ENCODE peak calls at places on chromosomes 16 and 17, in six cellular contexts. U, S, P, Y, H and D are unnamed samples.

GRCh38 chr16:55711959-55712876 is 56.4 kb downstream of the SLC6A2 start:
- DNase-seq in U (no peak), S (peak; percentile 61), P (no peak), Y (peak; percentile 34), H (peak; percentile 65), D (peak; percentile 55)

GRCh38 chr17:841313-841712 is 59.2 kb downstream of the MRM3 start:
- DNase-seq in U (no peak), S (no peak), P (no peak), Y (no peak), H (no peak), D (no peak)

GRCh38 chr17:7929158-7930029 is at the start of gene KCNAB3:
- DNase-seq in U (no peak), S (peak; percentile 45), P (no peak), Y (peak; percentile 65), H (no peak), D (no peak)

GRCh38 chr17:41734139-41734948 is at the start of gene HAP1:
- DNase-seq in U (no peak), S (peak; percentile 14), P (no peak), Y (no peak), H (no peak), D (peak; percentile 43)

GRCh38 chr16:30889721-30890120 is 4.2 kb downstream of the BCL7C start:
- DNase-seq in U (no peak), S (no peak), P (no peak), Y (no peak), H (peak; percentile 68), D (no peak)

GRCh38 chr17:3911271-3912053 is 4.8 kb downstream of the P2RX1 start:
- DNase-seq in U (no peak), S (peak; percentile 62), P (no peak), Y (peak; percentile 86), H (no peak), D (no peak)

GRCh38 chr17:13777003-13777402 is 175.3 kb upstream of the HS3ST3A1 start:
- DNase-seq in U (no peak), S (no peak), P (no peak), Y (no peak), H (no peak), D (no peak)

GRCh38 chr17:32692179-32692578 is 184.7 kb downstream of the MYO1D start:
- DNase-seq in U (no peak), S (no peak), P (no peak), Y (no peak), H (no peak), D (no peak)

GRCh38 chr17:31693433-31694210 is 165.4 kb downstream of the COPRS start:
- DNase-seq in U (no peak), S (no peak), P (no peak), Y (no peak), H (no peak), D (no peak)

GRCh38 chr17:53137919-53138318 is 684.8 kb upstream of the KIF2B start:
- DNase-seq in U (no peak), S (no peak), P (no peak), Y (no peak), H (no peak), D (no peak)

GRCh38 chr17:55233840-55234239 is 30.9 kb upstream of the HLF start:
- DNase-seq in U (no peak), S (no peak), P (no peak), Y (no peak), H (no peak), D (no peak)

GRCh38 chr17:60439501-60439900 is 17.2 kb downstream of the CHCT1 start:
- DNase-seq in U (no peak), S (no peak), P (no peak), Y (no peak), H (no peak), D (no peak)

GRCh38 chr16:67563708-67564468 is 1.6 kb downstream of the CTCF start:
- DNase-seq in U (no peak), S (no peak), P (no peak), Y (peak; percentile 40), H (no peak), D (peak; percentile 21)

GRCh38 chr16:88116121-88116900 is 165.1 kb downstream of the BANP start:
- DNase-seq in U (no peak), S (no peak), P (no peak), Y (no peak), H (peak; percentile 0), D (no peak)

GRCh38 chr16:72788269-72788809 is 259.6 kb downstream of the ZFHX3 start:
- DNase-seq in U (no peak), S (no peak), P (peak; percentile 78), Y (no peak), H (no peak), D (no peak)

GRCh38 chr16:77711775-77712174 is 10.5 kb upstream of the NUDT7 start:
- DNase-seq in U (no peak), S (no peak), P (peak; percentile 70), Y (no peak), H (no peak), D (no peak)

GRCh38 chr17:5264930-5265329 is 17.2 kb upstream of the RABEP1 start:
- DNase-seq in U (no peak), S (no peak), P (no peak), Y (no peak), H (no peak), D (no peak)

GRCh38 chr17:41965694-41966375 is 760 bp upstream of the CNP start:
- DNase-seq in U (peak; percentile 23), S (peak; percentile 56), P (no peak), Y (peak; percentile 60), H (peak; percentile 71), D (peak; percentile 42)

GRCh38 chr17:9979463-9979995 is 74.5 kb upstream of the RCVRN start:
- DNase-seq in U (no peak), S (no peak), P (no peak), Y (no peak), H (no peak), D (no peak)

GRCh38 chr17:48457080-48457836 is 27.2 kb upstream of the SKAP1 start:
- DNase-seq in U (peak; percentile 48), S (peak; percentile 59), P (no peak), Y (peak; percentile 75), H (peak; percentile 42), D (peak; percentile 64)

GRCh38 chr16:67663151-67663876 is 2.6 kb downstream of the PARD6A start:
- DNase-seq in U (no peak), S (no peak), P (no peak), Y (no peak), H (no peak), D (no peak)

GRCh38 chr17:1713160-1713877 is 3.1 kb upstream of the TLCD2 start:
- DNase-seq in U (no peak), S (no peak), P (no peak), Y (no peak), H (no peak), D (no peak)

GRCh38 chr17:65562206-65562531 is 721 bp upstream of the AXIN2 start:
- DNase-seq in U (no peak), S (no peak), P (no peak), Y (no peak), H (no peak), D (no peak)

GRCh38 chr16:83224642-83225041 is 583.1 kb upstream of the HSBP1 start:
- DNase-seq in U (no peak), S (no peak), P (no peak), Y (no peak), H (no peak), D (no peak)

GRCh38 chr17:36085710-36086268 is 4.2 kb downstream of the CCL3 start:
- DNase-seq in U (no peak), S (no peak), P (no peak), Y (no peak), H (no peak), D (no peak)

GRCh38 chr16:83615553-83615952 is 192.2 kb upstream of the HSBP1 start:
- DNase-seq in U (no peak), S (no peak), P (peak; percentile 7), Y (no peak), H (no peak), D (no peak)

GRCh38 chr17:80303824-80304223 is 43.2 kb downstream of the RNF213 start:
- DNase-seq in U (no peak), S (no peak), P (no peak), Y (no peak), H (no peak), D (no peak)

GRCh38 chr17:2962236-2962635 is 101.2 kb downstream of the OR1D5 start:
- DNase-seq in U (no peak), S (no peak), P (peak; percentile 57), Y (no peak), H (no peak), D (no peak)

GRCh38 chr17:66661857-66662256 is 173.1 kb upstream of the CACNG5 start:
- DNase-seq in U (no peak), S (no peak), P (no peak), Y (no peak), H (no peak), D (no peak)

GRCh38 chr16:57541754-57542435 is 548 bp upstream of the ADGRG5 start:
- DNase-seq in U (no peak), S (no peak), P (no peak), Y (no peak), H (no peak), D (no peak)